ENCODE peak calls at places on chromosomes 11 and 22, in seven cellular contexts. G is IMR-90, B is sigmoid colon, T is breast epithelium, V is brain microvascular endothelial cell, A is ovary, Q is colonic mucosa. N is an unnamed sample.

GRCh38 chr11:131511794-131512193 is 141.4 kb downstream of the NTM start:
- DNase-seq in V (peak; percentile 3), A (no peak), Q (peak; percentile 50), T (no peak), G (no peak), B (no peak), N (no peak)

GRCh38 chr11:110184974-110185597 is 91.9 kb downstream of the ZC3H12C start:
- DNase-seq in A (no peak), Q (no peak), G (peak; percentile 83), T (no peak), V (peak; percentile 57), B (no peak), N (no peak)

GRCh38 chr11:21928834-21929233 is 264.1 kb upstream of the ANO5 start:
- DNase-seq in T (no peak), B (no peak), A (no peak), G (no peak), V (no peak), Q (no peak), N (no peak)

GRCh38 chr11:110317516-110317932 is 21.1 kb upstream of the RDX start:
- DNase-seq in B (no peak), G (peak; percentile 49), Q (no peak), V (peak; percentile 56), T (no peak), A (no peak), N (no peak)

GRCh38 chr11:61904539-61905048 is 12.8 kb downstream of the RAB3IL1 start:
- DNase-seq in V (no peak), G (no peak), A (no peak), T (no peak), B (no peak), Q (no peak), N (peak; percentile 67)

GRCh38 chr22:50702821-50703725 is 30.4 kb downstream of the SHANK3 start:
- DNase-seq in A (peak; percentile 9), V (no peak), T (no peak), G (no peak), B (peak; percentile 54), Q (no peak), N (peak; percentile 21)

GRCh38 chr11:17846852-17847453 is 112.4 kb downstream of the KCNC1 start:
- DNase-seq in Q (no peak), T (no peak), B (no peak), G (peak; percentile 73), V (peak; percentile 18), A (no peak), N (no peak)

GRCh38 chr22:29914165-29914564 is 31.2 kb downstream of the MTMR3 start:
- DNase-seq in B (no peak), G (peak; percentile 83), Q (no peak), A (no peak), V (peak; percentile 49), T (no peak), N (no peak)

GRCh38 chr11:66595245-66595904 is 2.4 kb downstream of the CCS start:
- DNase-seq in V (no peak), B (peak; percentile 78), Q (peak; percentile 34), A (peak; percentile 51), G (peak; percentile 76), T (no peak), N (no peak)

GRCh38 chr11:39078465-39078864 is 2381.0 kb downstream of the LRRC4C start:
- DNase-seq in Q (no peak), V (no peak), T (no peak), B (no peak), G (no peak), A (no peak), N (no peak)

GRCh38 chr11:61771195-61771894 is 18.9 kb downstream of the MYRF start:
- DNase-seq in Q (no peak), G (no peak), B (no peak), A (no peak), T (no peak), V (no peak), N (no peak)

GRCh38 chr22:29478326-29479276 is 1.4 kb upstream of the NEFH start:
- DNase-seq in B (no peak), Q (no peak), G (no peak), A (peak; percentile 45), T (no peak), V (no peak), N (no peak)

GRCh38 chr11:9759519-9760179 is 95.8 kb downstream of the SWAP70 start:
- DNase-seq in A (peak; percentile 51), G (peak; percentile 100), B (peak; percentile 94), T (peak; percentile 90), V (peak; percentile 100), Q (peak; percentile 87), N (peak; percentile 65)

GRCh38 chr22:19984201-19984753 is 32.3 kb downstream of the ARVCF start:
- DNase-seq in Q (no peak), T (no peak), V (peak; percentile 60), A (peak; percentile 28), G (peak; percentile 79), B (peak; percentile 84), N (no peak)

DNA sequence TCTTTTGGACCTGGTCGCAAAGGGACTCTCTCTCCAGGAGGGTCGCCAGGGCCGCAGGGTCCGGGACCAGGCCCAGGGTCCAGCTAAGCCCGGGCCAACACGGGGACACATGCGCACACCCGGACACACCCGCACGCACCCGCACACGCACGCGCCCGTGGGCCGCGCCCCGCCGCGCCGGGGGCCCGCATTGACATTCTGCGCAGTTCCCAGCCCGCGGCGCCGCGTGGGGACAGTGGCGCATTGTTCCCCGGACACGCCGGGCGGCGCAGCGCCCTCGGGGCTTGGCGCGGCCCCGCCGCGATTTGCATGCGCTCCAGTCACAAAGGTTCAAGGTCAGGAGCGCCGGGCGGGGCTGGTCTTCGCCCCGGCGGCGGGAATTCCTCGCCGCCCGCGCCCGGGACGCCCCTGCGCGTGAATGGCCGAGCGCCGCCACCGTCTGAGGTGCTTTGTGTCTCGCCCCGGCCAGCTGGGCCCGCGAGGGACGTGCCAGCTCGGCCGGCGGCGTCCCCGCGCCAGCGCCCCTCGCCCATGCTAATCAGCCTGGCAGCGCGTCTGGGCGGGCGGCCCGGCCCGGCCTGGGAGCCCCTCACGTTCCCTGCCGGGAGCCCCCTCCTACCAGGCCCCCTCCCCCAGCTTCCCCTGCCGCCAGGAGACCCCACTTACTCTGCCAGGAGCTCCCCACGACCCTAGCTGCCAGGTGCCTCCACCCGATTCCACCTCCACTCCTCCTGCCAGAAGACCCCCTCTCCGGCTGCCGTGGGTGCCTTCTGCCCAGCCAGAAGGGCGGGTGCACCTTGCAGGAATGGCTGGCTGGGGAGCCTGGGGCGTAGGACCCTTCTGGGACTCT is 50.5 kb upstream of the WNT7B start:
- DNase-seq in G (no peak), A (peak; percentile 85), B (peak; percentile 80), T (no peak), Q (peak; percentile 87), V (no peak), N (peak; percentile 80)
- H3K27me3 ChIP-seq in G (peaks cover 30% of the 10 kb centered on the region), A (no peaks in the 10 kb centered on the region), B (no peaks in the 10 kb centered on the region), T (no peaks in the 10 kb centered on the region), Q (no peaks in the 10 kb centered on the region), V (peaks cover 3% of the 10 kb centered on the region), N (no peaks in the 10 kb centered on the region)

DNA sequence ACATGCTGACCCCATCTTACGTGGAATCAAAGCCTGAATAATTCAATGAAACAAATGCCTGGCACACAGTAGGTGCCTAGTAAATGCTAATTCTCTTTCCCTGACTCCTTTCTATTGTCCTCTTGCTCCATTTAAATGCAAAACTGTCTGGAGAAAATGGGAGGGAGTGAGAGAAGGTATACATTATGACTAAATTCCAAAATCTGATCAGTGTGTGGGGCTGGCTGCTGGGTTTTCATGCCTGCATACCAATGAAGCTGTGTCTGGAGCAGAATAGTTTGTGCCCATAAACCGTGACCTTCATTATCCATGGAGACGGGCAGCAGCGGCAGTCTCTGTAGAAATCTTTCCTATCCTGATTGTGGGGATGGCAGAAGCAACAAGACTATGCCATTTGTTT is 223.4 kb upstream of the ZBED5 start:
- DNase-seq in V (no peak), B (no peak), T (no peak), A (no peak), G (no peak), Q (no peak), N (no peak)
- H3K4me3 ChIP-seq in V (no peak overlapping the region), B (no peak overlapping the region), T (no peak overlapping the region), A (no peak overlapping the region), G (no peak overlapping the region), Q (no peak overlapping the region), N (no peak overlapping the region)

DNA sequence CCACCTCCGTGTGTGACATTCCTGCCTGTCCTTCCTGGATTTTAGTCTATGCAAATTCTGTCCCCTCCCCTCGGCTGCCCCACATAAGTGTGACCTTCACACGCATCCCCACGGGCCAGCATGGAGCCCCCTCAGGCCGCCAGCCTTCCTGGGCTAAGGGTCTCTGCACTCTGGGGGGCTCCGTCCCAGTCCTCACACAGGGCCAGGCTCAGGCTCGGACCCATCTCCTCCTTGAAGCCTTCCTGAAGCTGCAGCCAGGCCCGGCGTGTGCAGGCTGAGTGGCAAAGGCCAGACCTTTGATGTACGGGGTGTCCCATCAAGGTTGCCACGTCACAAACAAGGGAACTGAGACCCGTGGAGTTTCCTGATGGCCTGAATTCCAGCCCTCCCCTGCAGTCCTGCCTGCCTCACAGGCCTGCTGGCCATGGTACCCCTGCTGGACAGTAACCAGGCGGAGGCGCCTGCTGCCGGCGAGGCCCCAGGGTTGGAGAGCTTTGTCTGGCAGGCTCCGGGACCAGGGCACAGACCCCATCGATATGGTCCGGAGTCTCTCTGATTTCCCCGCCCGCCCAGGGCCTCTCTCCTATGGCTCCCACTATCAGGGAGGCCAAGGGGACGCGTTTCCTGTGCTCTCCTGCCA is 791.7 kb downstream of the BRD1 start:
- DNase-seq in A (no peak), Q (no peak), V (no peak), T (no peak), B (peak; percentile 42), G (no peak), N (no peak)
- H3K27me3 ChIP-seq in A (no peaks in the 10 kb centered on the region), Q (no peaks in the 10 kb centered on the region), V (no peaks in the 10 kb centered on the region), T (no peaks in the 10 kb centered on the region), B (peaks cover 16% of the 10 kb centered on the region), G (no peaks in the 10 kb centered on the region), N (peaks cover 21% of the 10 kb centered on the region)

DNA sequence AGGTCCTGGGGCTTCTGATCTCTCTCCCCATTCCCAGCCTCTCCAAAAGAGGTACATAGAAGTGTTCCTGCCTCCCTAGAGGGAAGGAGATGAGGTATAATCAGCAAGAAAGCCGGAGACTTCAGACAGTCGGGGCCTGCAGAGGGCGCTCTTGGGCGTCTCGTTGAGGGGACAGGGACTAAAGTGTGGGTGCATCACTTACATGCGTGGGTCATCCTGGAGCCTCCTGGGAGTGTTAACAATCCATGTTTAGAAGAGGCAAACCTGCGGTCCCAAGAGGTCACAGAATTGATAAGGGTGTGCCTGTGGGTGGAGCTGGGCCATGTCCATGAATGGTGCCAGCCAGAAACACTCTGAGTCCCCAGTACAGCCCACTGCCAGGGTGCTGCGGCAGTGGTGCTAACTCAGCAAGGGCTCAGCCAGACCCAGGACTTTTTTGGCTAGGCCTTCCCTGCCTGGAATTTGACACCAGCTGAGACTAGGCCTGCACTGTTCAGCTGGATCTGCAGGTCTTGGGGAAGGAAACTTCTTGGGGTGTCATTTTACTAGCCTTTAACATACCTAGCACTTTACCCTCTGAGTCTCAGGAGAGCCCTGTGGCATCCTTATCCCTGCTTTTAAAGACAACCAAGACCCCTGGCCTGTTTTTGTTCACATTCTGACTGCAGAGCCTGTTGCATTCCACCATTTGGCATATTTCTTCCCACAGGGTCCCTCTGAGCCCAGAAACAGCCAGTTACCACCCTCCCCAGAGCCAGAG is 5.5 kb downstream of the YDJC start:
- DNase-seq in T (no peak), V (no peak), A (no peak), Q (peak; percentile 41), B (no peak), G (peak; percentile 23), N (no peak)
- H3K4me3 ChIP-seq in T (no peak overlapping the region), V (no peak overlapping the region), A (no peak overlapping the region), Q (no peak overlapping the region), B (no peak overlapping the region), G (no peak overlapping the region), N (no peak overlapping the region)

GRCh38 chr11:77081381-77081851 is 14.6 kb downstream of the CAPN5 start:
- DNase-seq in G (no peak), B (peak; percentile 53), V (no peak), T (no peak), Q (no peak), A (no peak), N (peak; percentile 36)
- H3K27me3 ChIP-seq in G (no peaks in the 10 kb centered on the region), B (no peaks in the 10 kb centered on the region), V (no peaks in the 10 kb centered on the region), T (no peaks in the 10 kb centered on the region), Q (no peaks in the 10 kb centered on the region), A (no peaks in the 10 kb centered on the region), N (no peaks in the 10 kb centered on the region)

GRCh38 chr11:28144808-28145207 is 36.6 kb downstream of the METTL15 start:
- DNase-seq in V (no peak), Q (no peak), T (no peak), B (no peak), A (no peak), G (peak; percentile 12), N (no peak)
- H3K4me3 ChIP-seq in V (no peak overlapping the region), Q (no peak overlapping the region), T (no peak overlapping the region), B (no peak overlapping the region), A (no peak overlapping the region), G (no peak overlapping the region), N (no peak overlapping the region)

N was measured in lower lobe of right lung.